ENCODE peak calls at places on chromosomes 6 and 20, in four cellular contexts. One of them, this sample, is unnamed.

GRCh38 chr6:121885399-121886152 is 450.1 kb downstream of the GJA1 start:
- DNase-seq in IMR-90: peak
- DNase-seq in H9: no peak
- DNase-seq in H1: no peak
- DNase-seq in this sample: no peak

GRCh38 chr20:5528719-5529256 is 212.0 kb upstream of the PROKR2 start:
- DNase-seq in IMR-90: peak
- DNase-seq in H9: peak
- DNase-seq in H1: peak
- DNase-seq in this sample: peak

GRCh38 chr6:84466521-84466920 is 239.1 kb upstream of the CEP162 start:
- DNase-seq in IMR-90: peak
- DNase-seq in H9: no peak
- DNase-seq in H1: no peak
- DNase-seq in this sample: peak

GRCh38 chr6:165183071-165183470 is 126.3 kb downstream of the C6orf118 start:
- DNase-seq in IMR-90: no peak
- DNase-seq in H9: no peak
- DNase-seq in H1: no peak
- DNase-seq in this sample: no peak

GRCh38 chr6:168892031-168892430 is 361.6 kb downstream of the THBS2 start:
- DNase-seq in IMR-90: no peak
- DNase-seq in H9: no peak
- DNase-seq in H1: no peak
- DNase-seq in this sample: no peak

GRCh38 chr6:74073896-74074295 is 377.9 kb downstream of the CD109 start:
- DNase-seq in IMR-90: peak
- DNase-seq in H9: no peak
- DNase-seq in H1: no peak
- DNase-seq in this sample: no peak

GRCh38 chr6:54595844-54596243 is 250.7 kb upstream of the FAM83B start:
- DNase-seq in IMR-90: peak
- DNase-seq in H9: no peak
- DNase-seq in H1: no peak
- DNase-seq in this sample: no peak

GRCh38 chr6:19434065-19434464 is 403.1 kb upstream of the ID4 start:
- DNase-seq in IMR-90: no peak
- DNase-seq in H9: no peak
- DNase-seq in H1: no peak
- DNase-seq in this sample: no peak

GRCh38 chr6:166353507-166353906 is 11.2 kb upstream of the SFT2D1 start:
- DNase-seq in IMR-90: no peak
- DNase-seq in H9: no peak
- DNase-seq in H1: no peak
- DNase-seq in this sample: no peak

GRCh38 chr20:48776306-48776705 is 51.5 kb downstream of the PREX1 start:
- DNase-seq in IMR-90: peak
- DNase-seq in H9: no peak
- DNase-seq in H1: no peak
- DNase-seq in this sample: no peak

DNA sequence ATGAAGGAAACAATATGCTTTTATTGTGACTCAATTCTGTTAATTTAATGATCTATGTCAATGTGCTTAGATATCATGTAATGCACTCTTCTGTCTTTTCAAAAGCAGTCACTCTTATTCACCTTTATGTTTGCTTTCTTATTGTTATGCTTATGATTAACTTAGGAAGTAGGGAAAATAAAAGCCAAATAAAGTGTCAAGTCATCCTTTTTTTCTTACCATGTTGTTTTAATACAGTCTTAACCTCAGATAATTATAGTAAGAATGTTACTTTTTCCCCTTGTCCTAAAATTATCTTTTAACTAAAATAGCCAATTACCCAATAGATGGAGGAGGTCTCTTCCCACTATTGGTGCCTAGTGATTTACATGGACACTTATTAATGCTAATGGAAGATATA is 72.6 kb downstream of the TFAP2B start:
- DNase-seq in IMR-90: no peak
- DNase-seq in H9: no peak
- DNase-seq in H1: no peak
- DNase-seq in this sample: no peak
- H4K5ac ChIP-seq in IMR-90: no peak
- H4K5ac ChIP-seq in H9: no peak
- H4K5ac ChIP-seq in H1: no peak
- H4K5ac ChIP-seq in this sample: no peak

DNA sequence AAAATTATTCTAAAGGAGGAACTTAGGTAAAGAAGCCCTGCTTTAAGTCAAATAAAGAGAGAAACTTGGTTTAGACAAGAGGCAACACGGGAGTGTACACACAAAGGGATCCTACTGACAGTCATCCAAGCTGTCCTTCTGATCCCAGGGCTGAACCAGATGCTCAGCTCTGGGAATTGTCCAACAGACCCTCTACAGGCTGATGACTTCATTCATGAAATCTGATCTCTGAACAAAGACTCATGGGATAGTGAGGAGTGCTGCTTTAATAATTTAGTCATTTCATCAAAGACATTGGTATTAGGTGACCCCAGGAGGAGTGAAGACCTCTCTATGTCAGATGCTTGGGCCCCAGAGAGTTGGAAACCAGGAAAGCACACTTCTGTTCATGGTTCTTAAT is 65.6 kb upstream of the ARMH2 start:
- DNase-seq in IMR-90: peak
- DNase-seq in H9: no peak
- DNase-seq in H1: no peak
- DNase-seq in this sample: no peak
- H4K8ac ChIP-seq in IMR-90: no peak
- H4K8ac ChIP-seq in H9: no peak
- H4K8ac ChIP-seq in H1: no peak
- H4K8ac ChIP-seq in this sample: no peak

DNA sequence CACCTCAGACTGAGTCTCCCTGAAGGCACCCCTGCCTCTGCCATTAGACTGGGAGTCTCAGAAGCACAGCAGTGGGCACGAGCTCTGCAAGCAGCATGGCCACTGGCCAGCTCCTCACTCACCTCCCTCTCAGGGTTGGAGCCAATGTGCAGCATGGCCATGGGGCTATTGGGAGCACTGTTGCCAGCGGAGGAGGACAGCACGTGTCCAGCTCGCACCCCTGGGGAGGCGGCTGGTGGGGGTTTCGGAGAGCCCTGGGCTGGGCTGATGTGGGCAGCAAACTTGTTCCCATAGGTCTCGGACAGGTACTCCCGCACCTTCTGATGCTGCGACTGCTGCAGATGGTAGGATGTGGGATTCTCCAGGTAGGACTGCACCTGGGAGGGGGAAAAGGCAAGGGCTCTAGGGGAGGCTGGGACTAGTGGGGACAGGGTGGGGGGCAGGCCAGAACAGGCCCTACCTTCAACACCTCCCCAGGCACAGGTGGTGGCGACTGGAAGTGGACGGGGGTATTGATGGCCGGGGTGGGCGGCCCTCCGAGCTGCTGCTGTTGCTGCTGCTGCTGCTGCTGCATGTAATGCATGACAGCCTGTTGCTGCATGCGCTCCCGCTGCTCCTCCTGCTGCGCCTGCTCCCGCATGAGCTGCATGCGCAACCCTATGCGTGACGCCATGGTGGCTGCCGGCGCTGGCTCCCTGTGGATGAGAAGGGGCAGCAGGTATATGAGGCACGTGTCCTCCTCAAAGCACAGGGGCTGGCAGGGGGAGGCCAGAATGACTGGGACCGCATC is 44.7 kb downstream of the TFEB start:
- DNase-seq in IMR-90: no peak
- DNase-seq in H9: no peak
- DNase-seq in H1: no peak
- DNase-seq in this sample: no peak
- H2BK15ac ChIP-seq in IMR-90: no peak
- H2BK15ac ChIP-seq in H9: no peak
- H2BK15ac ChIP-seq in H1: peak
- H2BK15ac ChIP-seq in this sample: no peak

DNA sequence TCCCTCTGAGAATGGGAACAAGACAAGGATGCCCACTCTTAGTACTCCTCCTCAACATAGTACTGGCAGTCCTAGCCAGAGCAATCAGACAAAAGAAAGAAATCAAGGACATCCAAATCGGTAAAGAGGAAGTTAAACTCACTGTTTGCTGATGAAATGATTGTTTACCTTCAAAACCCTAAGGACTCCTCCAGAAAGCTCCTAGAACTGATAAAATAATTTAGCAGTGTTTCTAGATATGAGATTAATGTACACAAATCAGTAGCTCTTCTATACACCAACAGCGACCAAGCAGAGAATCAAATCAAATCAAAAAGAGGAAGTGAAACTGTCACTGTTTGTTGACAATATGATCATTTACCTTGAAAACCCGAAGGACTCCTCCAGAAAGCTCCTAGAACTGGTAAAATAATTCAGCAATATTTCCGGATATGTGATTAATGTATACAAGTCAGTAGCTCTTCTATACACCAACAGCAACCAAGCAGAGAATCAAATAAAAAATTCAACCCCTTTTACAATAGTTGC is 21.7 kb downstream of the SERPINB9 start:
- DNase-seq in IMR-90: no peak
- DNase-seq in H9: no peak
- DNase-seq in H1: no peak
- DNase-seq in this sample: no peak
- H4K5ac ChIP-seq in IMR-90: no peak
- H4K5ac ChIP-seq in H9: no peak
- H4K5ac ChIP-seq in H1: no peak
- H4K5ac ChIP-seq in this sample: no peak

GRCh38 chr20:58483051-58483450 is 32.1 kb downstream of the APCDD1L start:
- DNase-seq in IMR-90: no peak
- DNase-seq in H9: peak
- DNase-seq in H1: no peak
- DNase-seq in this sample: peak

GRCh38 chr20:58486207-58486606 is 29.0 kb downstream of the APCDD1L start:
- DNase-seq in IMR-90: no peak
- DNase-seq in H9: no peak
- DNase-seq in H1: no peak
- DNase-seq in this sample: no peak

GRCh38 chr20:58483470-58483869 is 31.7 kb downstream of the APCDD1L start:
- DNase-seq in IMR-90: no peak
- DNase-seq in H9: peak
- DNase-seq in H1: no peak
- DNase-seq in this sample: no peak

GRCh38 chr20:58482416-58482815 is 32.8 kb downstream of the APCDD1L start:
- DNase-seq in IMR-90: peak
- DNase-seq in H9: peak
- DNase-seq in H1: no peak
- DNase-seq in this sample: peak

DNA sequence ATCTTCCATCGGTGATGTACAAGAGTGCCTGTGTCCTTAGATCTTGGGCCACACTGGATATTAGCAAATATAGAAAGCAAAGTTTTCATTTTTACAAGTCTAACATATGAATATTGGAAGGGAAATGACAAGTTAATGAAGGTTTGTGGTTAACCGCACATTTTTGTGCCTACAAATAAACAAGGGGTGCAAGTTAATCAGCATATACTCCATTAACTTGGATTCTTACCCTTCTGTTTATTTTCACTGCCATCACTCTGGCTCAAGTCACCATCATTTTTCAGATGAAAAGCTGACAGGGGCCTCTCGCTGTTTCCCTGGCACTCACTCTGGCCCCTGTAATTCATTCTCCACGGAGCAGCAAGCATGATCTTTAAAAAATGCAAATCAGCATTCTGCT is 29.9 kb downstream of the APCDD1L start:
- DNase-seq in IMR-90: peak
- DNase-seq in H9: no peak
- DNase-seq in H1: no peak
- DNase-seq in this sample: no peak
- H4K8ac ChIP-seq in IMR-90: no peak
- H4K8ac ChIP-seq in H9: no peak
- H4K8ac ChIP-seq in H1: no peak
- H4K8ac ChIP-seq in this sample: no peak

GRCh38 chr6:36132221-36132895 is 2.0 kb downstream of the MAPK13 start:
- DNase-seq in IMR-90: no peak
- DNase-seq in H9: no peak
- DNase-seq in H1: no peak
- DNase-seq in this sample: peak
- H2BK15ac ChIP-seq in IMR-90: peak
- H2BK15ac ChIP-seq in H9: no peak
- H2BK15ac ChIP-seq in H1: no peak
- H2BK15ac ChIP-seq in this sample: no peak

GRCh38 chr20:1484438-1485120 is 6.6 kb downstream of the SIRPB2 start:
- DNase-seq in IMR-90: no peak
- DNase-seq in H9: no peak
- DNase-seq in H1: no peak
- DNase-seq in this sample: no peak
- H4K5ac ChIP-seq in IMR-90: no peak
- H4K5ac ChIP-seq in H9: no peak
- H4K5ac ChIP-seq in H1: no peak
- H4K5ac ChIP-seq in this sample: no peak